ENCODE peak calls at places on chromosomes 7 and 10, in nine cellular contexts. O is right atrium auricular region; R is Panc1; I is left ventricle myocardium inferior; S is GM23248; V is caudate nucleus; B is right cardiac atrium; N is CD8-positive, alpha-beta T cell; C is Karpas-422. Y is an unnamed sample.

GRCh38 chr10:16909961-16910794 is 93.0 kb upstream of the RSU1 start:
- DNase-seq in S (peak), V (no peak), I (no peak), N (no peak), O (no peak), C (no peak), R (no peak), B (no peak), Y (no peak)

GRCh38 chr7:100107125-100107737 is 5.8 kb downstream of the AP4M1 start:
- DNase-seq in R (no peak), S (no peak), V (no peak), B (peak), N (no peak), O (no peak), C (no peak), I (no peak), Y (no peak)

GRCh38 chr10:89414879-89415821 is 782 bp downstream of the IFIT5 start:
- DNase-seq in R (no peak), O (no peak), B (peak), C (no peak), I (peak), V (peak), S (peak), N (peak), Y (no peak)

GRCh38 chr10:122258136-122259074 is 12.7 kb upstream of the BTBD16 start:
- DNase-seq in C (no peak), I (no peak), V (no peak), N (no peak), B (no peak), R (no peak), S (peak), O (no peak), Y (no peak)

GRCh38 chr10:114575417-114576131 is 82.5 kb downstream of the ABLIM1 start:
- DNase-seq in O (no peak), C (no peak), N (no peak), I (no peak), S (peak), V (no peak), R (no peak), B (no peak), Y (no peak)

GRCh38 chr10:102593074-102593803 is 51.0 kb upstream of the TRIM8 start:
- DNase-seq in R (no peak), S (peak), V (no peak), C (no peak), B (no peak), N (no peak), I (no peak), O (no peak), Y (no peak)

GRCh38 chr7:75872073-75872782 is 6.6 kb upstream of the RHBDD2 start:
- DNase-seq in O (no peak), S (peak), B (no peak), N (no peak), I (no peak), V (no peak), C (peak), R (no peak), Y (no peak)

GRCh38 chr7:43721193-43721806 is 8.0 kb downstream of the COA1 start:
- DNase-seq in R (no peak), B (no peak), S (peak), I (no peak), V (no peak), C (peak), O (no peak), N (no peak), Y (no peak)

GRCh38 chr7:33601884-33602283 is 303.5 kb upstream of the BMPER start:
- DNase-seq in R (no peak), V (no peak), S (no peak), I (no peak), N (no peak), O (no peak), B (no peak), C (no peak), Y (no peak)

GRCh38 chr7:130961128-130961601 is 227.2 kb upstream of the KLF14 start:
- DNase-seq in I (no peak), O (no peak), V (no peak), R (no peak), B (no peak), C (peak), S (peak), N (no peak), Y (peak)

GRCh38 chr7:121336579-121336978 is 7.8 kb downstream of the WNT16 start:
- DNase-seq in I (no peak), R (no peak), N (no peak), C (no peak), S (peak), B (no peak), V (no peak), O (no peak), Y (no peak)

GRCh38 chr7:12423355-12423994 is 19.8 kb upstream of the VWDE start:
- DNase-seq in N (no peak), B (no peak), O (no peak), V (no peak), S (peak), C (no peak), R (no peak), I (no peak), Y (peak)

GRCh38 chr10:69071610-69072009 is 16.3 kb upstream of the SRGN start:
- DNase-seq in C (no peak), N (no peak), V (no peak), I (no peak), R (no peak), B (peak), S (no peak), O (no peak), Y (no peak)

GRCh38 chr10:118940386-118940785 is 89.1 kb upstream of the NANOS1 start:
- DNase-seq in R (no peak), C (no peak), V (no peak), N (no peak), O (no peak), B (no peak), S (no peak), I (no peak), Y (peak)

GRCh38 chr7:93921190-93921585 is 347 bp upstream of the GNG11 start:
- DNase-seq in C (no peak), B (no peak), I (no peak), V (no peak), R (no peak), N (no peak), O (no peak), S (peak), Y (no peak)

GRCh38 chr10:84288151-84288550 is 40.2 kb upstream of the CCSER2 start:
- DNase-seq in V (no peak), C (no peak), R (no peak), B (no peak), N (no peak), S (no peak), O (no peak), I (no peak), Y (no peak)

GRCh38 chr10:68705548-68705947 is 15.5 kb upstream of the CCAR1 start:
- DNase-seq in I (no peak), B (no peak), R (no peak), S (no peak), C (no peak), O (no peak), N (no peak), V (no peak), Y (no peak)

GRCh38 chr10:73850863-73851461 is 23.4 kb downstream of the CAMK2G start:
- DNase-seq in R (no peak), S (peak), O (no peak), B (peak), I (peak), C (no peak), V (no peak), N (no peak), Y (no peak)

GRCh38 chr7:9681284-9681683 is 1247.9 kb downstream of the NXPH1 start:
- DNase-seq in B (no peak), N (no peak), R (no peak), O (no peak), I (no peak), V (no peak), S (no peak), C (no peak), Y (no peak)

GRCh38 chr7:13231216-13231615 is 543.8 kb downstream of the ARL4A start:
- DNase-seq in S (no peak), B (no peak), O (no peak), C (no peak), N (no peak), V (no peak), R (no peak), I (no peak), Y (no peak)

GRCh38 chr7:32093415-32094408 is 23.5 kb upstream of the PDE1C start:
- DNase-seq in O (peak), I (peak), S (peak), N (no peak), R (no peak), B (peak), C (no peak), V (no peak), Y (no peak)

GRCh38 chr10:62912086-62912485 is 95.9 kb upstream of the EGR2 start:
- DNase-seq in C (no peak), R (no peak), B (no peak), N (no peak), S (no peak), I (no peak), V (no peak), O (no peak), Y (no peak)

GRCh38 chr10:112519129-112519761 is 72.2 kb downstream of the VTI1A start:
- DNase-seq in O (no peak), V (no peak), B (no peak), S (no peak), C (no peak), N (no peak), I (no peak), R (no peak), Y (peak)

GRCh38 chr7:128938524-128939074 is 872 bp downstream of the IRF5 start:
- DNase-seq in O (no peak), I (no peak), V (no peak), R (no peak), C (no peak), S (peak), B (peak), N (no peak), Y (no peak)
- H3K27ac ChIP-seq in O (no peak), I (peak), V (peak), R (no peak), C (no peak), S (no peak), B (no peak), N (no peak), Y (no peak)

GRCh38 chr10:110042891-110043290 is 35.1 kb downstream of the ADD3 start:
- DNase-seq in O (no peak), R (no peak), V (no peak), B (no peak), I (no peak), S (no peak), C (no peak), N (no peak), Y (no peak)

GRCh38 chr10:110045772-110046171 is 38.0 kb downstream of the ADD3 start:
- DNase-seq in S (no peak), R (no peak), B (no peak), N (no peak), V (no peak), I (no peak), C (no peak), O (no peak), Y (no peak)

GRCh38 chr10:110042181-110042580 is 34.4 kb downstream of the ADD3 start:
- DNase-seq in N (no peak), I (no peak), S (peak), O (no peak), C (no peak), R (no peak), V (no peak), B (no peak), Y (no peak)

GRCh38 chr10:110041479-110041829 is 33.7 kb downstream of the ADD3 start:
- DNase-seq in B (no peak), I (no peak), O (no peak), S (no peak), C (no peak), V (no peak), N (no peak), R (no peak), Y (no peak)

DNA sequence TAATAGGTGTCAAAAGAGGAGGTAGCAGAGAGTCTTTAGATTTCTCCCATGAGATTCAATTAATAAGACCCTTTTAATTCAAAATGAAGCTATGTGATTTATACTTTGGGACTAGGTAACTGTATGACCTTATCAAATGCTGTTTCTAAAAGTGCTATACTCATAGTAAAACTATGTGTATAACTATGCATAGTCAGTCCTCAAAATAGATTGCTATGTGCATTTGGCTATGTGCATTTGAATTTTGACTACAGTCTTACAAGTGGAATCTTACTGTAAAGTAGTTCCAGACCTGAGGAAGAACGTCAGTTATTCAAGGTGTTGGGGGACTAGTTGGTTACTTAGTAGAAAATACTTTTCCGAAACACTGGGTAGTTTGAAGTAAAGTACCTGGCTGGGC is 36.9 kb downstream of the ADD3 start:
- DNase-seq in V (no peak), S (no peak), N (no peak), O (no peak), C (no peak), B (no peak), R (no peak), I (no peak), Y (no peak)
- H3K27ac ChIP-seq in V (no peak), S (no peak), N (no peak), O (no peak), C (no peak), B (no peak), R (no peak), I (no peak), Y (no peak)

DNA sequence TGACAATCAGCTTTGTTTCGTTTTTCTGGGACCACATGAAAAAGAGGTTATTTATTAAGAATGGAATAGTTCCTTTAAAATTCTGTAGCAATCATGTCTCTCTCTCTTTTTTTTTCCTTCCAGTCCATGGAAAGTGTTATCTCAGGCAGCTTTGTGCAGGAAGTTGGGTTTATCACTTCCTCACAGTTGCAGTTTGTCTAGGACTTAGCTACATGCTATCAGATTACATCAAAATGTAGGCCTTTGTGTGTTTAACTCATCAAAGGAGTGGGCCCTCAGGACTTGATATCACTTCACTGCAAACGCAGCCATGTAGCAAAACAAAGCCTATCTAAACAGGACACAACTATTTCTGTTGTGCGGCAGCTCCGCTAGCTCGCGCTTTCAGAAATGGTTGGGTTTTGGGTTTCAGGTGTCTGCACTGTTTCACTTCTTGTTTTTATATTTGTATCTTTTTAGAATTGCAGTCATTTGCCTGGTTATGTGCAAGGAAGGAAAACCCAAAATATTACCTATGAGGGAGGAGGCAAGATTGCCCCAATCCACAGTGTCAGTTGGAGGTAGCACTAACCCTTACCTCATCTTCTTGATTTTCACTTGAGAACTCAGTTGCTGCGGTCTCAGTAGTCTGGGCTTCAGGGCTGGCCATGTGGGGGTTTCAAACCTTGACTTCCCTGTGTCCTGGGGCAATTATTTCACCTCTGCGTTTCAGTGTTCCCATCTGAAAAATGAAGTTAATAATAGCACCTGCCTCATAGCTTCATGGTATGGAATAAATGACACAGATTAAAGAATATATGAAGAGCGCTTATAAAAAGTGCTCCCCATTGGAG is 66.7 kb downstream of the HHEX start:
- DNase-seq in O (no peak), R (no peak), S (no peak), I (no peak), N (no peak), B (no peak), V (no peak), C (peak), Y (no peak)
- H3K27ac ChIP-seq in O (peak), R (no peak), S (no peak), I (peak), N (no peak), B (peak), V (peak), C (peak), Y (no peak)

DNA sequence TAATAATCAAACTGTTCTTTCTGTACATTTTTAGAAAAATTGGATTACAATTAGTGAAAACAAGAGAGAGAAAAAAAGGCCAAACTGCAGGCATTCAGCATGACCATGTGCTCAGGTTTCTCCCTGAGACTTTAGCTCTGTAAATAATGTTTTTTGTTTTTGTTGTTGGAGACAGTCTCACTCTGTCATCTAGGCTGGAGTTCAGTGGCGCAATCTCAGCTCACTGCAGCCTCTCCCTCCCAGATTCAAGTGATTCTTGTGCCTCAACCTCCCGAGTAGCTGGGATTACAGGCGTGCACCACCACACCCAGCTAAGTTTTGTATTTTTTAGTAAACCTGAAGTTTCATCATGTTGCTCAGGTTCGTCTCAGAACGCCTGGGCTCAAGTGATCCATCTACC is 23.0 kb downstream of the BZW2 start:
- DNase-seq in O (no peak), B (no peak), S (peak), V (no peak), I (no peak), C (no peak), R (no peak), N (no peak), Y (no peak)
- H3K27ac ChIP-seq in O (peak), B (no peak), S (peak), V (no peak), I (peak), C (no peak), R (peak), N (no peak), Y (peak)

GRCh38 chr10:77079902-77080301 is 557.7 kb downstream of the KCNMA1 start:
- DNase-seq in B (no peak), C (no peak), I (no peak), R (no peak), N (no peak), V (no peak), S (no peak), O (no peak), Y (no peak)

GRCh38 chr10:77084431-77085144 is 553.0 kb downstream of the KCNMA1 start:
- DNase-seq in B (peak), C (no peak), S (no peak), V (no peak), O (no peak), R (no peak), I (peak), N (no peak), Y (no peak)

GRCh38 chr10:77080361-77081027 is 557.1 kb downstream of the KCNMA1 start:
- DNase-seq in S (no peak), I (no peak), C (no peak), O (no peak), R (no peak), N (no peak), B (no peak), V (no peak), Y (no peak)

GRCh38 chr10:77082601-77083252 is 554.9 kb downstream of the KCNMA1 start:
- DNase-seq in R (no peak), I (no peak), B (no peak), O (no peak), S (no peak), C (no peak), V (no peak), N (no peak), Y (no peak)

GRCh38 chr10:77081411-77082010 is 556.1 kb downstream of the KCNMA1 start:
- DNase-seq in I (no peak), S (no peak), N (no peak), B (no peak), R (no peak), V (peak), C (no peak), O (no peak), Y (no peak)
- H3K27ac ChIP-seq in I (no peak), S (no peak), N (no peak), B (no peak), R (no peak), V (peak), C (no peak), O (no peak), Y (no peak)